ENCODE peak calls at places on chromosomes 2 and 18, in four cellular contexts. C is RKO, W is T-helper 1 cell, D is sigmoid colon. M is an unnamed sample.

GRCh38 chr2:45729753-45730512 is 78.5 kb downstream of the PRKCE start:
- DNase-seq in C (peak), W (no peak), D (no peak), M (no peak)

GRCh38 chr18:67783215-67783946 is 266.9 kb upstream of the DSEL start:
- DNase-seq in C (peak), W (no peak), D (no peak), M (no peak)

GRCh38 chr2:40251146-40251545 is 200.7 kb downstream of the SLC8A1 start:
- DNase-seq in C (no peak), W (no peak), D (no peak), M (peak)

GRCh38 chr18:75211002-75211621 is 515 bp downstream of the TSHZ1 start:
- DNase-seq in C (peak), W (peak), D (no peak), M (no peak)

GRCh38 chr2:127410871-127411396 is 7.3 kb upstream of the PROC start:
- DNase-seq in C (no peak), W (peak), D (no peak), M (no peak)

GRCh38 chr2:210302326-210302725 is 12.6 kb downstream of the MYL1 start:
- DNase-seq in C (no peak), W (no peak), D (no peak), M (no peak)

GRCh38 chr2:37776487-37776886 is 105.0 kb upstream of the CDC42EP3 start:
- DNase-seq in C (peak), W (no peak), D (no peak), M (no peak)

GRCh38 chr18:74190086-74190485 is 41.8 kb downstream of the TIMM21 start:
- DNase-seq in C (no peak), W (no peak), D (no peak), M (no peak)

GRCh38 chr18:604771-605170 is 8.0 kb downstream of the CLUL1 start:
- DNase-seq in C (no peak), W (no peak), D (no peak), M (no peak)

GRCh38 chr2:157536815-157537214 is 91.8 kb downstream of the ACVR1C start:
- DNase-seq in C (no peak), W (no peak), D (no peak), M (no peak)

GRCh38 chr2:117763806-117764205 is 50.7 kb upstream of the DDX18 start:
- DNase-seq in C (no peak), W (no peak), D (no peak), M (no peak)

GRCh38 chr2:64485961-64486360 is 32.0 kb downstream of the LGALSL start:
- DNase-seq in C (no peak), W (no peak), D (peak), M (no peak)

GRCh38 chr2:71456617-71457016 is 3.3 kb downstream of the DYSF start:
- DNase-seq in C (no peak), W (no peak), D (no peak), M (no peak)

GRCh38 chr2:162114291-162114690 is 37.8 kb downstream of the GCG start:
- DNase-seq in C (no peak), W (no peak), D (no peak), M (no peak)

GRCh38 chr2:319059-319600 is 31.2 kb upstream of the ALKAL2 start:
- DNase-seq in C (no peak), W (no peak), D (no peak), M (no peak)

GRCh38 chr2:172976816-172977215 is 98.8 kb upstream of the MAP3K20 start:
- DNase-seq in C (no peak), W (no peak), D (no peak), M (no peak)

M was measured in NCI-H2227 treated with DMSO at 0.1 percent for 48 hours.